ENCODE peak calls at places on chromosome 9, in eight cellular contexts. S is Daoy; A is AG10803; L is stimulated activated CD8-positive, alpha-beta memory T cell treated with anti-CD3 and anti-CD28 coated beads, Interleukin-7, amount 100 ng/mL, for 1 hour; O is T-cell; K is GM20000; Z is left cardiac atrium; C is NCI-H1092. Y is an unnamed sample.

GRCh38 chr9:125829743-125830142 is 82.6 kb downstream of the PBX3 start:
- DNase-seq in S (peak), A (peak), L (no peak), O (peak), K (peak), Z (peak), C (no peak), Y (no peak)

GRCh38 chr9:129312251-129312650 is 134.2 kb upstream of the IER5L start:
- DNase-seq in S (no peak), A (no peak), L (no peak), O (no peak), K (no peak), Z (no peak), C (no peak), Y (peak)

GRCh38 chr9:103661663-103662062 is 432.4 kb upstream of the SMC2 start:
- DNase-seq in S (no peak), A (no peak), L (no peak), O (no peak), K (no peak), Z (no peak), C (no peak), Y (no peak)

GRCh38 chr9:91191443-91192378 is 170.0 kb downstream of the AUH start:
- DNase-seq in S (no peak), A (no peak), L (no peak), O (no peak), K (no peak), Z (no peak), C (no peak), Y (no peak)

GRCh38 chr9:125079931-125080330 is 63.4 kb downstream of the SCAI start:
- DNase-seq in S (no peak), A (no peak), L (no peak), O (no peak), K (no peak), Z (no peak), C (no peak), Y (no peak)

GRCh38 chr9:125462766-125463384 is 201.2 kb downstream of the GAPVD1 start:
- DNase-seq in S (no peak), A (no peak), L (no peak), O (no peak), K (no peak), Z (no peak), C (no peak), Y (no peak)

GRCh38 chr9:131039129-131039954 is 30.4 kb downstream of the LAMC3 start:
- DNase-seq in S (no peak), A (no peak), L (no peak), O (no peak), K (no peak), Z (no peak), C (no peak), Y (no peak)

GRCh38 chr9:127918201-127919107 is 1.6 kb upstream of the ST6GALNAC4 start:
- DNase-seq in S (peak), A (peak), L (no peak), O (no peak), K (no peak), Z (peak), C (no peak), Y (no peak)

GRCh38 chr9:76067693-76068092 is 177.2 kb downstream of the PCSK5 start:
- DNase-seq in S (peak), A (no peak), L (no peak), O (no peak), K (no peak), Z (no peak), C (no peak), Y (no peak)

GRCh38 chr9:92679413-92680165 is 9.7 kb upstream of the IPPK start:
- DNase-seq in S (no peak), A (no peak), L (no peak), O (no peak), K (no peak), Z (no peak), C (no peak), Y (no peak)

GRCh38 chr9:116099821-116100220 is 53.8 kb upstream of the PAPPA start:
- DNase-seq in S (peak), A (peak), L (no peak), O (no peak), K (no peak), Z (no peak), C (no peak), Y (no peak)

GRCh38 chr9:33104111-33104415 is 27.6 kb upstream of the SMU1 start:
- DNase-seq in S (no peak), A (no peak), L (no peak), O (no peak), K (no peak), Z (no peak), C (no peak), Y (no peak)

GRCh38 chr9:72458153-72458552 is 63.3 kb upstream of the TMC1 start:
- DNase-seq in S (no peak), A (no peak), L (no peak), O (no peak), K (no peak), Z (no peak), C (no peak), Y (no peak)

GRCh38 chr9:126496781-126497667 is 116.7 kb upstream of the LMX1B start:
- DNase-seq in S (no peak), A (no peak), L (no peak), O (no peak), K (no peak), Z (no peak), C (no peak), Y (no peak)

GRCh38 chr9:6805532-6805931 is 47.8 kb downstream of the KDM4C start:
- DNase-seq in S (no peak), A (peak), L (no peak), O (no peak), K (no peak), Z (peak), C (no peak), Y (no peak)

GRCh38 chr9:137130176-137130755 is 8.7 kb upstream of the GRIN1 start:
- DNase-seq in S (peak), A (no peak), L (no peak), O (no peak), K (no peak), Z (no peak), C (no peak), Y (no peak)

GRCh38 chr9:132241840-132242620 is 80.2 kb downstream of the NTNG2 start:
- DNase-seq in S (peak), A (no peak), L (no peak), O (peak), K (peak), Z (no peak), C (no peak), Y (no peak)

GRCh38 chr9:128555180-128555721 is 2.9 kb downstream of the SPTAN1 start:
- DNase-seq in S (peak), A (peak), L (no peak), O (no peak), K (no peak), Z (no peak), C (no peak), Y (no peak)

GRCh38 chr9:4243877-4244812 is 55.7 kb downstream of the GLIS3 start:
- DNase-seq in S (no peak), A (peak), L (no peak), O (no peak), K (no peak), Z (no peak), C (no peak), Y (no peak)

GRCh38 chr9:132018957-132019405 is 60.7 kb downstream of the MED27 start:
- DNase-seq in S (peak), A (no peak), L (no peak), O (no peak), K (no peak), Z (no peak), C (peak), Y (no peak)

GRCh38 chr9:26893030-26893676 is 551 bp upstream of the CAAP1 start:
- DNase-seq in S (no peak), A (no peak), L (no peak), O (no peak), K (no peak), Z (no peak), C (no peak), Y (no peak)

GRCh38 chr9:32589083-32589713 is 16.2 kb upstream of the NDUFB6 start:
- DNase-seq in S (peak), A (peak), L (no peak), O (no peak), K (peak), Z (no peak), C (peak), Y (no peak)

GRCh38 chr9:94865599-94866456 is 139.3 kb downstream of the AOPEP start:
- DNase-seq in S (peak), A (peak), L (no peak), O (no peak), K (no peak), Z (peak), C (peak), Y (no peak)

GRCh38 chr9:81462759-81463158 is 226.6 kb downstream of the TLE1 start:
- DNase-seq in S (no peak), A (peak), L (no peak), O (no peak), K (no peak), Z (no peak), C (no peak), Y (no peak)

GRCh38 chr9:133031130-133031422 is 279 bp downstream of the GTF3C5 start:
- DNase-seq in S (no peak), A (no peak), L (no peak), O (no peak), K (no peak), Z (no peak), C (no peak), Y (no peak)

GRCh38 chr9:27385606-27386005 is 88.7 kb upstream of the EQTN start:
- DNase-seq in S (no peak), A (no peak), L (no peak), O (no peak), K (no peak), Z (no peak), C (peak), Y (no peak)

GRCh38 chr9:113464672-113465271 is 1.2 kb downstream of the RGS3 start:
- DNase-seq in S (peak), A (no peak), L (no peak), O (no peak), K (no peak), Z (no peak), C (no peak), Y (peak)

Y was measured in right atrium auricular region.